ENCODE peak calls at places on chromosomes 7 and 10, in seven cellular contexts. I is IMR-90, N is H9, X is trophoblast cell, K is neuronal stem cell, V is mesenchymal stem cell, M is H1. T is an unnamed sample.

GRCh38 chr7:139479620-139480019 is 3.9 kb downstream of the KLRG2 start:
- DNase-seq in I (no peak), N (no peak), X (no peak), K (no peak), V (no peak), M (no peak), T (no peak)

GRCh38 chr7:70545214-70545613 is 586.7 kb upstream of the GALNT17 start:
- DNase-seq in I (no peak), N (no peak), X (no peak), K (no peak), V (no peak), M (no peak), T (no peak)

GRCh38 chr10:94762393-94762792 is at the start of gene CYP2C19:
- DNase-seq in I (no peak), N (no peak), X (no peak), K (no peak), V (no peak), M (no peak), T (no peak)

GRCh38 chr10:106615081-106615480 is 549.4 kb downstream of the SORCS1 start:
- DNase-seq in I (peak; percentile 83), N (no peak), X (no peak), K (no peak), V (peak; percentile 28), M (no peak), T (peak; percentile 96)

GRCh38 chr10:5291501-5292195 is 73.1 kb upstream of the UCN3 start:
- DNase-seq in I (peak; percentile 79), N (no peak), X (peak; percentile 36), K (no peak), V (peak; percentile 98), M (no peak), T (peak; percentile 28)

GRCh38 chr10:75187961-75188426 is 22.6 kb upstream of the VDAC2 start:
- DNase-seq in I (peak; percentile 74), N (peak; percentile 71), X (peak; percentile 39), K (no peak), V (peak; percentile 72), M (peak; percentile 61), T (peak; percentile 84)

GRCh38 chr7:93921607-93922446 is at the start of gene GNG11:
- DNase-seq in I (peak; percentile 66), N (peak; percentile 52), X (peak; percentile 1), K (peak; percentile 49), V (peak; percentile 85), M (peak; percentile 75), T (peak; percentile 80)

GRCh38 chr7:155692317-155692716 is 47.9 kb downstream of the RBM33 start:
- DNase-seq in I (no peak), N (no peak), X (no peak), K (no peak), V (no peak), M (no peak), T (peak; percentile 34)

GRCh38 chr10:117804470-117805011 is 242.2 kb downstream of the RAB11FIP2 start:
- DNase-seq in I (no peak), N (no peak), X (no peak), K (peak; percentile 48), V (no peak), M (no peak), T (no peak)

GRCh38 chr10:33716461-33717267 is 382.2 kb upstream of the NRP1 start:
- DNase-seq in I (no peak), N (no peak), X (no peak), K (no peak), V (no peak), M (no peak), T (no peak)

GRCh38 chr10:58137813-58138212 is 129.9 kb downstream of the IPMK start:
- DNase-seq in I (no peak), N (no peak), X (no peak), K (no peak), V (no peak), M (no peak), T (no peak)

GRCh38 chr10:79437111-79437814 is 8.2 kb downstream of the ZCCHC24 start:
- DNase-seq in I (peak; percentile 47), N (no peak), X (no peak), K (no peak), V (no peak), M (no peak), T (no peak)

GRCh38 chr10:79436066-79436849 is 9.2 kb downstream of the ZCCHC24 start:
- DNase-seq in I (no peak), N (no peak), X (no peak), K (no peak), V (no peak), M (no peak), T (no peak)

GRCh38 chr10:79438021-79438698 is 7.3 kb downstream of the ZCCHC24 start:
- DNase-seq in I (no peak), N (no peak), X (no peak), K (no peak), V (no peak), M (no peak), T (peak; percentile 23)

GRCh38 chr10:79435271-79436065 is 10.0 kb downstream of the ZCCHC24 start:
- DNase-seq in I (peak; percentile 28), N (no peak), X (no peak), K (no peak), V (peak; percentile 29), M (no peak), T (peak; percentile 44)

DNA sequence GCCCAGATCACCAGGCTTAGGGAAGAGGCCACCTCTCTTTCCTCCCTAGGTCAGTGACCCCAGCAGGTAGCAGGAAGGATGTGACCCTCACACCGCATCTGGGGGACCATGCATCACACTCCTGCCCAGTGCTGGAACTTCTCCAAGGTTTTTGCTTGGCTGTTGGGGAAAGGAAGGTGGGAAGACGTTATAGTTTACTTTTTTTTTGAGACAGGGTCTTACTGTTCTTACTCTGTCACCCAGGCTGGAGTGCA is 8.6 kb downstream of the ZCCHC24 start:
- DNase-seq in I (no peak), N (no peak), X (no peak), K (no peak), V (no peak), M (no peak), T (no peak)
- H3K27ac ChIP-seq in I (peak overlapping the region; percentile 98), N (no peak overlapping the region), X (no peak overlapping the region), K (no peak overlapping the region), V (no peak overlapping the region), M (no peak overlapping the region), T (no peak overlapping the region)

GRCh38 chr7:445563-446288 is 73.9 kb downstream of the PDGFA start:
- DNase-seq in I (no peak), N (peak; percentile 36), X (no peak), K (no peak), V (no peak), M (no peak), T (peak; percentile 65)
- H2AK5ac ChIP-seq in I (no peak overlapping the region), N (no peak overlapping the region), X (no peak overlapping the region), K (peak overlapping the region; percentile 100), V (no peak overlapping the region), M (no peak overlapping the region), T (no peak overlapping the region)

DNA sequence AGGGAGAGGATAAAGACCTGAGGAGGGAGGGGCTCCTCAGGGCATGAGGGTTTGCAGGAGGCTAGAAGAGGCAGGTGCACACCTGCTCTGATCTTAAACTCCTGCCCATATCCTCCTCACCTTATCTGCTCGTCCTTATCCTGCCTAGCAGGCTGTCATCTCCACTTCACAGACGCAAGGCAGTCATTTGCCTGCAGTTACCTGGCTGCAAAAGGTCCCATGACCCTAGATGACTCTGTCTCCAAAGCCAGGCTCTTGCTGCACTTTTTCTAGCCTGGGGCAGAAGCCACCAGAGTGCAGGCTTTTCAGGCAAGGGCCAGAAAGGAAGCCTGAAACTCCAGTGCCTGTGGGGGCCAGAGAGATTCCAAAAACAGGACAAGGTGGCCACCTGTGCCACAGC is 1.7 kb upstream of the ZNF853 start:
- DNase-seq in I (no peak), N (no peak), X (peak; percentile 96), K (no peak), V (no peak), M (no peak), T (peak; percentile 75)
- H3K27ac ChIP-seq in I (no peak overlapping the region), N (no peak overlapping the region), X (no peak overlapping the region), K (no peak overlapping the region), V (no peak overlapping the region), M (no peak overlapping the region), T (peak overlapping the region; percentile 18)

DNA sequence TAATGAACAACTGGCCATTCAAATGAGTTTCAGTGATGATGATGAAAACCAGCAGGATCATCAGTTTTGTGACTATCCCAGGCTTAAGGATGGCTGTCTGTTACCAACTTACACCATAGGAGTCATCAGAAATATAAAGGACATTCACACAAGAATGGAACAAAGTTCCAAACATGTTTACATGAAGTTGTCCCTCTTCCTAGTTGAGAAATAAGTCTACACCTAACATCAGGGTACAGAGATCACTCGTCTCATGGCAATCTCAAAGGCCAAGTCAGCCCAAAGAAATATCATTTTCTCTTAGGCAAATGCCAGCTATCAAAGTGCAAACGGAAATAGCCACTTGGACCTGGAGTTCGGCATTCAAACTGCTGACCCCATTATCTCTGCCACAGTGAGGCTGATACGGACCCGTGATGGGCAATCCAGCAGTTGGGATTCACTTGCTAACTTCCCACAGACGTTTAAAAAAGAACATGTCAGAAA is 53.0 kb downstream of the CREB3L2 start:
- DNase-seq in I (no peak), N (no peak), X (no peak), K (no peak), V (no peak), M (no peak), T (no peak)
- H2AK5ac ChIP-seq in I (peak overlapping the region; percentile 12), N (no peak overlapping the region), X (no peak overlapping the region), K (no peak overlapping the region), V (no peak overlapping the region), M (no peak overlapping the region), T (no peak overlapping the region)

T was measured in mesendoderm.